ENCODE peak calls at places on chromosomes 13 and 19, in nine cellular contexts. Y, L, H, M, K, Z, D, J and F are unnamed samples.

GRCh38 chr13:33590936-33591335 is 227.0 kb upstream of the RFC3 start:
- DNase-seq in Y (no peak), L (no peak), Z (no peak), K (no peak), J (no peak), M (no peak), H (no peak), D (no peak), F (no peak)

GRCh38 chr19:5666921-5667610 is 13.2 kb downstream of the MICOS13 start:
- DNase-seq in M (no peak), D (no peak), Z (no peak), J (no peak), H (no peak), K (no peak), L (no peak), Y (no peak), F (no peak)

GRCh38 chr13:27137759-27138158 is 33.9 kb downstream of the USP12 start:
- DNase-seq in M (no peak), K (no peak), H (peak), Y (no peak), D (no peak), J (no peak), Z (no peak), L (no peak), F (no peak)

GRCh38 chr19:17376935-17377600 is at the start of gene PLVAP:
- DNase-seq in J (no peak), L (no peak), M (no peak), Y (peak), K (no peak), Z (no peak), H (peak), D (no peak), F (no peak)

GRCh38 chr13:26867451-26868067 is 107.0 kb upstream of the GPR12 start:
- DNase-seq in Z (no peak), D (peak), K (peak), H (peak), M (no peak), Y (no peak), L (peak), J (no peak), F (no peak)

GRCh38 chr13:90709329-90709728 is 638.2 kb upstream of the MIR17HG start:
- DNase-seq in M (no peak), K (no peak), Z (no peak), D (no peak), H (no peak), J (no peak), Y (no peak), L (no peak), F (no peak)

GRCh38 chr19:16197188-16197621 is 506 bp upstream of the AP1M1 start:
- DNase-seq in Y (no peak), Z (no peak), D (no peak), M (no peak), L (no peak), K (peak), H (no peak), J (no peak), F (no peak)

GRCh38 chr13:24615114-24615513 is 65.1 kb upstream of the ATP12A start:
- DNase-seq in M (no peak), K (no peak), Y (no peak), L (no peak), J (no peak), H (no peak), Z (no peak), D (no peak), F (no peak)

GRCh38 chr19:45863840-45864628 is at the start of gene FOXA3:
- DNase-seq in L (peak), D (peak), Z (peak), Y (no peak), J (peak), M (peak), K (no peak), H (no peak), F (peak)

GRCh38 chr13:88014527-88014926 is 343.4 kb downstream of the SLITRK5 start:
- DNase-seq in J (no peak), Y (no peak), Z (no peak), H (no peak), K (no peak), M (no peak), D (no peak), L (no peak), F (no peak)

GRCh38 chr13:29484236-29484635 is 111.3 kb downstream of the SLC7A1 start:
- DNase-seq in L (peak), Z (no peak), H (no peak), D (peak), Y (no peak), K (no peak), M (no peak), J (no peak), F (no peak)

GRCh38 chr13:41562083-41562482 is 104.7 kb downstream of the RGCC start:
- DNase-seq in L (no peak), Y (peak), K (peak), Z (no peak), H (peak), M (no peak), J (no peak), D (no peak), F (peak)

GRCh38 chr13:100497394-100497793 is 91.2 kb downstream of the GGACT start:
- DNase-seq in K (no peak), L (no peak), Z (no peak), Y (no peak), D (no peak), M (no peak), H (no peak), J (no peak), F (no peak)

GRCh38 chr19:3055741-3056453 is 6.4 kb downstream of the TLE5 start:
- DNase-seq in H (no peak), M (no peak), K (peak), J (no peak), L (no peak), D (no peak), Z (peak), Y (no peak), F (no peak)

DNA sequence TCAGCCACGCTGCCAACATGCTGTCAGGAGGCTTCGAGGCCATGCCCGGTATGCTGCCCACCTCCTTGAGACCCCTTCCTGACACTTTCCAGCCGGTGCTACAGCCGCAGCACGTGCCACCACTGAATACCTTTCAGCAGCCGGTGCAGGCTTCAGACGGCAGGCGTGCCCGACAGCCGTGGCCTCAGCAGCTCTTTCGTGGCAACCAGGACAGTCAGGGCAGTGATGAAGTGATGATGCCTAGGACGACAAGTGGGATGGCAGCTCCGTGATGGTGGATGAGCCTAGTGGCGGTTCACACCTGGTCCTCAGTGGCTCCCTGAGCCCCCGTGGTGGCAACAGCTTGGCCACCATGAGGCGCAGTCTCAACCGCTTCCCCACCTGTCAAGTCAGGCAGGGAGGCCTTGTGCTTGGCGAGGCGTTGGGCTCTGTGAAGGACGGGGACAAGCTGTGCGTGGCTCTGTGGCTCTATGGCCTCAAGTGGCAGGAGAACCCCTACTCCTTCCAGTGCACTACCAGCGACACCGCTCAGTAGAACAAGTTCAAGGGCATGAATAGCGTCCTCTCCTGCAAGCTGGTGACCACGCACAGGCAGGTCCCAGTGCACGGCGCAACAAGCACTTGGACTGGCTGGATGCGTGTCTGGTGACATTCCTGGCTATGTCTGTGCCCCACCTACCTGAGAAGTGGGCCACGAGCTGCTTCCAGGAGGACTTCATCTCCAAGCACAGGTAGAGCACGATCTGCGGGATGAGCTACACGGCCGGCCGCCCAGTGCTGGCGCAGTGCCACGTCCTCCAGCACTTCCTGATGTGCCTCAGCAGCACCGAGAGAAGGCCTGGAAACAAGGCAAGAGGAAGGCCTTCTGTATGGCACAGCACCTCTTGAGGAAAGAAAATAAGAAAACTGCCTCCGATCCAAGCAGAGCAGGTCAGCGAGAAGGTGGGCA is 18.2 kb upstream of the ZNF14 start:
- DNase-seq in J (no peak), M (no peak), Y (no peak), Z (no peak), D (no peak), L (no peak), H (no peak), K (no peak), F (no peak)
- H3K27ac ChIP-seq in J (no peak), M (no peak), Y (no peak), Z (no peak), D (no peak), L (no peak), H (no peak), K (no peak), F (no peak)

GRCh38 chr19:42288411-42288810 is 13.5 kb upstream of the PRR19 start:
- DNase-seq in K (no peak), Y (no peak), J (no peak), L (no peak), M (no peak), Z (no peak), D (no peak), H (no peak), F (no peak)
- H3K27ac ChIP-seq in K (peak), Y (no peak), J (no peak), L (no peak), M (no peak), Z (no peak), D (no peak), H (no peak), F (no peak)

GRCh38 chr19:39339636-39340035 is 2.6 kb upstream of the SAMD4B start:
- DNase-seq in L (no peak), J (no peak), K (no peak), Y (no peak), H (no peak), Z (no peak), D (no peak), M (no peak), F (no peak)

GRCh38 chr19:39341122-39341719 is 1.0 kb upstream of the SAMD4B start:
- DNase-seq in K (no peak), D (peak), M (no peak), J (no peak), H (peak), Y (peak), Z (peak), L (peak), F (no peak)

GRCh38 chr19:39345956-39346355 is 3.7 kb downstream of the SAMD4B start:
- DNase-seq in L (no peak), Y (no peak), Z (no peak), H (no peak), D (no peak), M (no peak), K (no peak), J (no peak), F (no peak)

GRCh38 chr19:39341720-39342604 is at the start of gene SAMD4B:
- DNase-seq in Z (peak), H (peak), K (peak), D (peak), Y (peak), L (peak), J (peak), M (peak), F (peak)

GRCh38 chr19:39342647-39343305 is 555 bp downstream of the SAMD4B start:
- DNase-seq in J (no peak), D (peak), K (no peak), Y (peak), M (no peak), Z (peak), L (peak), H (no peak), F (no peak)
- H3K27ac ChIP-seq in J (peak), D (peak), K (peak), Y (peak), M (peak), Z (no peak), L (no peak), H (peak), F (peak)

DNA sequence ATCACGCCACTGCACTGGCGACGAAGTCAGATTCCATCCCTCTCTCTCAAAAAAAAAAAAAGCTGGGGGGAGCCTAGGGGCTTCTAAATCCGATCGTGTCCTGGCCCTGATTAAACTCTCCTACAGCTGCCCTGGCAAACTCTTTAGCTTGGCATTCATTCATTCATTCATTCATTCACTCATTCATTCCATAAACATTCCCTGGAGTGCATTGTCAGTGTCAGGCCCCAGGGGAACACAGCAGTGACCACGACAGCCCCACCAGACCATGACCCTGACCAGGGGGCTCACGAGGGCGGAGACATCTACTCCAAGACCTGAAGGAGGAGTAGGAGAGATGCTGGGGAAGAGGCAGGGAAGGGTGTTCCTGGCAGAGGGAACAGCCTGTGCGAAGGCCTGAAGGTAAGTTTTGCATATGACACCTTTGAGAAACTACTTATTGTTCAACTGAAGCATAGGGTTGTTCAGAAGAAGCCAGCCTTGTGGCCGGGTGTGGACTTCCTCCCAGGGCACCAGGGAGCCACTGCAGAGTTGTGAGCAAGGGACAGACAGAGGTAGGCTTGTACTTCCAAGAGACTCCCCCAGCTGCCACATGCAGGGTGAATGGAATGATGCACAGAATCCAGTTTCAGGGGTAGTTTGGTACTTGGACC is 24.5 kb downstream of the CEACAM16 start:
- DNase-seq in Y (no peak), L (no peak), J (no peak), D (no peak), Z (no peak), H (no peak), K (no peak), M (no peak), F (no peak)
- H3K27ac ChIP-seq in Y (peak), L (no peak), J (no peak), D (no peak), Z (no peak), H (no peak), K (peak), M (no peak), F (no peak)